ENCODE peak calls at places on chromosomes 12 and 14, in eight cellular contexts. U is fibroblast of lung; D is PC-3; E is naive thymus-derived CD4-positive, alpha-beta T cell; B is psoas muscle; C is A549; G is mammary epithelial cell; T is uterus. W is an unnamed sample. For H3K9me3, the result is how much of the 10 kb centered on the place peaks cover.

GRCh38 chr14:71478542-71478941 is 453.7 kb upstream of the RGS6 start:
- DNase-seq in U (peak), D (no peak), E (no peak), B (no peak), C (no peak), G (no peak), T (no peak), W (no peak)

GRCh38 chr12:124829008-124829707 is 34.5 kb downstream of the SCARB1 start:
- DNase-seq in U (peak), D (peak), E (no peak), B (no peak), C (peak), G (peak), T (no peak), W (no peak)

GRCh38 chr12:119229837-119230236 is 51.1 kb downstream of the HSPB8 start:
- DNase-seq in U (peak), D (peak), E (no peak), B (peak), C (peak), G (no peak), T (no peak), W (no peak)

GRCh38 chr14:42687421-42687820 is 1080.7 kb downstream of the LRFN5 start:
- DNase-seq in U (no peak), D (no peak), E (no peak), B (no peak), C (no peak), G (no peak), T (no peak), W (no peak)

GRCh38 chr14:94480809-94481208 is 4.8 kb upstream of the SERPINA9 start:
- DNase-seq in U (peak), D (no peak), E (no peak), B (no peak), C (no peak), G (no peak), T (no peak), W (no peak)

GRCh38 chr12:48002773-48003218 is 1.5 kb downstream of the COL2A1 start:
- DNase-seq in U (peak), D (peak), E (no peak), B (peak), C (no peak), G (peak), T (no peak), W (peak)

GRCh38 chr14:98580131-98580678 is 691.8 kb downstream of the BCL11B start:
- DNase-seq in U (peak), D (peak), E (no peak), B (no peak), C (no peak), G (peak), T (no peak), W (no peak)

GRCh38 chr12:108582509-108582908 is 15.4 kb downstream of the TMEM119 start:
- DNase-seq in U (no peak), D (no peak), E (no peak), B (no peak), C (no peak), G (no peak), T (no peak), W (no peak)

GRCh38 chr12:13368431-13368830 is 171.9 kb downstream of the EMP1 start:
- DNase-seq in U (no peak), D (no peak), E (no peak), B (no peak), C (no peak), G (no peak), T (no peak), W (no peak)

DNA sequence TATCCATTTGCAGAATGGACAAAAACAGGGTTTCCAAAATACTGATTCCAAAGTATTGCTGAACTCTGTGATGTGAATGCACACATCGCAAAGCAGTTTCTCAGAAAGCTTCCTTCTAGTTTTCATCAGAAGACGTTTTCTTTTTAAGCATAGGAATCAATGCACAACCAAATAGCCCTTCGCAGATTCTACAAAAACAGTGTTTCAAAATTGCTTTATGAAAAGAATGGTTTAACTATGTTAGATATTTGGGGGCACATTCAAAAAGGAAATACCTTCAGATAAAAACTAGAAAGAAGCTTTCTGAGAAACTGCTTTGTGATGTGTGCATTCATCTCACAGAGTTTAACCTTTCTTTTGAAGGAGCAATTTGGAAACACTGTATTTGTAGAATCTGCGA is 569.7 kb downstream of the ALG10 start:
- DNase-seq in U (no peak), D (no peak), E (no peak), B (no peak), C (no peak), G (no peak), T (no peak), W (no peak)
- H3K9me3 ChIP-seq in U (under half), D (half or more), E (under half), B (half or more), C (under half), G (under half), T (under half), W (under half)

GRCh38 chr12:61290473-61290872 is 969.7 kb upstream of the USP15 start:
- DNase-seq in U (no peak), D (no peak), E (no peak), B (no peak), C (no peak), G (no peak), T (no peak), W (no peak)
- H3K9me3 ChIP-seq in U (under half), D (under half), E (under half), B (under half), C (under half), G (under half), T (under half), W (under half)

DNA sequence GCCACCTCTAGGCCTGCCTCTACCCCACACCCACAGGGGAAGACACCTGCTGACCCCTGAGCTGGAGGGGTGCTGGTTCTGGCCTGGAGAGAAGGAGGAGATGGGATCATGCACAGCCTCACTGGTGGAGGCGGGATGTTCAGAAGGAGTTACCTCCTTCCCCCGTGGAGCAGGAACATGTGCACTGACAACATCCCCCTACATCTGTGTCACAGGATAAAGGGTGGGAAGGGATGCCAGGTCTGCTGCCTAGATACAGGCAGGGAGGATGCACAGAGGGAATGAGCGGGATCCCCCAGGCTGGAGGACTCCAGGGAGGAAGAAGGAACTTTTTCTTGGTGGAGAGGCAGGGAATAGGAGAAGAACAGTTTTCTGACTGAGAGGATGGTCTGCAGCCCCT is 8.8 kb downstream of the NRXN3 start:
- DNase-seq in U (no peak), D (no peak), E (no peak), B (no peak), C (no peak), G (no peak), T (no peak), W (no peak)
- H3K9me3 ChIP-seq in U (under half), D (under half), E (under half), B (under half), C (under half), G (under half), T (under half), W (under half)

GRCh38 chr14:62497708-62498107 is 547.5 kb downstream of the KCNH5 start:
- DNase-seq in U (no peak), D (no peak), E (no peak), B (no peak), C (no peak), G (no peak), T (no peak), W (no peak)
- H3K9me3 ChIP-seq in U (under half), D (under half), E (under half), B (under half), C (under half), G (under half), T (under half), W (under half)

DNA sequence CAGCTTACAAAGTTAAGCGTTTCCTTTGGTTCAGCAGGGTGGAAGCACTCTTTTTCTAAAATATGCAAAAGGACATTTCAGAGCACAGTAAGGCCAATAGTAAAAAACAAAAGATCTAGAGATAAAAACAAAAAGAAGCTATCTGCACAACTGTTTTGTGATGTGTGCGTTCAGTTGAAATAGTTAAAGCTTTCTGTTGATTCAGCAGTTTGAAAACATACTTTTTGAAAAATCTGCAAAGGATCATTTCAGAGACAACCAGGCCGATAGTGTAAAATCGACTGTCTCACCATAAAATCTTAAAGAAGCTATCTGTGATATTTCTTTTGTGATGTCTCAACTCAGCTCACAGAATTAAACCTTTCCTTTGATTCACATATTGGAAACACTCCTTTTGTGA is 300.0 kb upstream of the ALG10B start:
- DNase-seq in U (no peak), D (no peak), E (no peak), B (no peak), C (no peak), G (no peak), T (no peak), W (no peak)
- H3K9me3 ChIP-seq in U (under half), D (under half), E (under half), B (under half), C (under half), G (under half), T (under half), W (under half)

GRCh38 chr14:105797546-105797945 is 271.2 kb downstream of the TMEM121 start:
- DNase-seq in U (no peak), D (no peak), E (no peak), B (no peak), C (no peak), G (no peak), T (no peak), W (no peak)
- H3K9me3 ChIP-seq in U (under half), D (under half), E (under half), B (under half), C (under half), G (under half), T (under half), W (under half)

GRCh38 chr14:79543966-79544365 is 667.3 kb downstream of the DIO2 start:
- DNase-seq in U (peak), D (peak), E (no peak), B (no peak), C (peak), G (no peak), T (no peak), W (no peak)

GRCh38 chr14:79543348-79543747 is 668.0 kb downstream of the DIO2 start:
- DNase-seq in U (no peak), D (no peak), E (no peak), B (no peak), C (no peak), G (no peak), T (no peak), W (no peak)

GRCh38 chr14:79540394-79540793 is 670.9 kb downstream of the DIO2 start:
- DNase-seq in U (no peak), D (peak), E (no peak), B (no peak), C (no peak), G (no peak), T (no peak), W (no peak)

GRCh38 chr14:79544671-79545070 is 666.6 kb downstream of the DIO2 start:
- DNase-seq in U (peak), D (peak), E (no peak), B (no peak), C (no peak), G (no peak), T (no peak), W (no peak)

DNA sequence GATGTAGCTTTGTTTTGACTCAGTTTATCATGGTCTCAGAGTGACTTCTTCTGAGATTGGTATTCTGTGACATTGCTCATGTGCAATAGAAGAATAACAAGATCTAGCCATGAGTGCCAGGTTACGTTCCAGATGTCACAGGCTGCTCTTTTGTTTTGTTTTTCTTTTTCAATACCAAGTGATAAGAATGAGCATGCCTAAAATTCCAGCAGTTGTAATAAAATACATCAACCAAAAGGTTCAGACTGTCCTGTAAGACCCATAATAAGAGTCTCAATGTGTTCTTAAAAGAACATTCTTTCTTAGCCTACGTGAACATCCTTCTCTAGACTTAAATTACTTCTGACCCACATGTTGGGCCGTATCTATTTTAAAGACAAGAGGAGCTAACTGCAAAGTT is 669.2 kb downstream of the DIO2 start:
- DNase-seq in U (peak), D (no peak), E (no peak), B (no peak), C (no peak), G (no peak), T (no peak), W (no peak)
- H3K9me3 ChIP-seq in U (under half), D (under half), E (under half), B (under half), C (under half), G (under half), T (under half), W (under half)

W was measured in sigmoid colon.